ENCODE peak calls at places on chromosome 7, in five cellular contexts. One of them, this sample, is unnamed.

GRCh38 chr7:134447383-134447782 is 11.5 kb downstream of the AKR1B1 start:
- DNase-seq in RWPE1: no peak
- DNase-seq in Ammon's horn: no peak
- DNase-seq in T-cell: no peak
- DNase-seq in epithelial cell of esophagus: no peak
- DNase-seq in this sample: no peak

GRCh38 chr7:380724-381210 is 90.8 kb downstream of the FOXL3 start:
- DNase-seq in Ammon's horn: no peak
- DNase-seq in RWPE1: no peak
- DNase-seq in epithelial cell of esophagus: no peak
- DNase-seq in T-cell: no peak
- DNase-seq in this sample: peak

GRCh38 chr7:156764766-156765165 is 124.2 kb downstream of the RNF32 start:
- DNase-seq in epithelial cell of esophagus: no peak
- DNase-seq in T-cell: no peak
- DNase-seq in Ammon's horn: no peak
- DNase-seq in RWPE1: no peak
- DNase-seq in this sample: no peak

GRCh38 chr7:66308411-66308810 is 103.3 kb downstream of the TPST1 start:
- DNase-seq in epithelial cell of esophagus: no peak
- DNase-seq in T-cell: no peak
- DNase-seq in Ammon's horn: no peak
- DNase-seq in RWPE1: no peak
- DNase-seq in this sample: no peak

GRCh38 chr7:149317986-149318672 is 56.1 kb downstream of the ZNF783 start:
- DNase-seq in T-cell: no peak
- DNase-seq in Ammon's horn: no peak
- DNase-seq in RWPE1: no peak
- DNase-seq in epithelial cell of esophagus: no peak
- DNase-seq in this sample: no peak

GRCh38 chr7:17679427-17679826 is 260.9 kb downstream of the SNX13 start:
- DNase-seq in RWPE1: no peak
- DNase-seq in epithelial cell of esophagus: no peak
- DNase-seq in Ammon's horn: no peak
- DNase-seq in T-cell: no peak
- DNase-seq in this sample: no peak

GRCh38 chr7:12297709-12298108 is 86.6 kb downstream of the TMEM106B start:
- DNase-seq in Ammon's horn: no peak
- DNase-seq in T-cell: no peak
- DNase-seq in epithelial cell of esophagus: peak
- DNase-seq in RWPE1: peak
- DNase-seq in this sample: no peak

GRCh38 chr7:141842904-141843303 is 1.6 kb upstream of the PRSS37 start:
- DNase-seq in Ammon's horn: no peak
- DNase-seq in T-cell: no peak
- DNase-seq in epithelial cell of esophagus: no peak
- DNase-seq in RWPE1: no peak
- DNase-seq in this sample: no peak

GRCh38 chr7:121480058-121480457 is 84.0 kb upstream of the FAM3C start:
- DNase-seq in Ammon's horn: peak
- DNase-seq in T-cell: no peak
- DNase-seq in RWPE1: no peak
- DNase-seq in epithelial cell of esophagus: no peak
- DNase-seq in this sample: no peak

GRCh38 chr7:25694690-25695089 is 457.3 kb upstream of the NFE2L3 start:
- DNase-seq in T-cell: no peak
- DNase-seq in RWPE1: no peak
- DNase-seq in epithelial cell of esophagus: no peak
- DNase-seq in Ammon's horn: no peak
- DNase-seq in this sample: no peak

GRCh38 chr7:128837521-128837921 is 7.3 kb downstream of the FLNC start:
- DNase-seq in RWPE1: no peak
- DNase-seq in T-cell: no peak
- DNase-seq in Ammon's horn: no peak
- DNase-seq in epithelial cell of esophagus: no peak
- DNase-seq in this sample: peak

GRCh38 chr7:85997515-85997914 is 646.2 kb upstream of the GRM3 start:
- DNase-seq in T-cell: no peak
- DNase-seq in epithelial cell of esophagus: peak
- DNase-seq in RWPE1: no peak
- DNase-seq in Ammon's horn: no peak
- DNase-seq in this sample: no peak

GRCh38 chr7:47497367-47498096 is 84.4 kb downstream of the TNS3 start:
- DNase-seq in RWPE1: no peak
- DNase-seq in T-cell: no peak
- DNase-seq in Ammon's horn: peak
- DNase-seq in epithelial cell of esophagus: no peak
- DNase-seq in this sample: no peak

GRCh38 chr7:118492466-118492865 is 268.0 kb downstream of the ANKRD7 start:
- DNase-seq in epithelial cell of esophagus: no peak
- DNase-seq in Ammon's horn: no peak
- DNase-seq in RWPE1: no peak
- DNase-seq in T-cell: no peak
- DNase-seq in this sample: no peak

GRCh38 chr7:75604408-75604807 is 112.3 kb downstream of the SPDYE5 start:
- DNase-seq in Ammon's horn: no peak
- DNase-seq in T-cell: no peak
- DNase-seq in epithelial cell of esophagus: no peak
- DNase-seq in RWPE1: no peak
- DNase-seq in this sample: no peak

GRCh38 chr7:132317856-132318255 is 258.4 kb downstream of the PLXNA4 start:
- DNase-seq in RWPE1: no peak
- DNase-seq in epithelial cell of esophagus: no peak
- DNase-seq in T-cell: no peak
- DNase-seq in Ammon's horn: no peak
- DNase-seq in this sample: no peak

GRCh38 chr7:36119005-36119711 is 33.9 kb upstream of the EEPD1 start:
- DNase-seq in epithelial cell of esophagus: peak
- DNase-seq in Ammon's horn: peak
- DNase-seq in T-cell: no peak
- DNase-seq in RWPE1: peak
- DNase-seq in this sample: no peak

GRCh38 chr7:2233876-2234275 is 1.1 kb upstream of the MAD1L1 start:
- DNase-seq in T-cell: no peak
- DNase-seq in Ammon's horn: no peak
- DNase-seq in epithelial cell of esophagus: no peak
- DNase-seq in RWPE1: no peak
- DNase-seq in this sample: no peak

GRCh38 chr7:143884978-143885559 is 16.9 kb downstream of the TCAF1 start:
- DNase-seq in RWPE1: peak
- DNase-seq in epithelial cell of esophagus: peak
- DNase-seq in T-cell: no peak
- DNase-seq in Ammon's horn: peak
- DNase-seq in this sample: no peak

GRCh38 chr7:31398815-31399214 is 58.3 kb upstream of the NEUROD6 start:
- DNase-seq in Ammon's horn: no peak
- DNase-seq in RWPE1: no peak
- DNase-seq in T-cell: no peak
- DNase-seq in epithelial cell of esophagus: no peak
- DNase-seq in this sample: no peak

GRCh38 chr7:96328016-96328415 is 6.1 kb upstream of the SLC25A13 start:
- DNase-seq in RWPE1: peak
- DNase-seq in Ammon's horn: no peak
- DNase-seq in epithelial cell of esophagus: peak
- DNase-seq in T-cell: no peak
- DNase-seq in this sample: no peak

GRCh38 chr7:123692471-123692877 is 36.8 kb downstream of the LMOD2 start:
- DNase-seq in RWPE1: no peak
- DNase-seq in T-cell: no peak
- DNase-seq in epithelial cell of esophagus: no peak
- DNase-seq in Ammon's horn: no peak
- DNase-seq in this sample: no peak

GRCh38 chr7:40192036-40192435 is 57.2 kb downstream of the SUGCT start:
- DNase-seq in T-cell: no peak
- DNase-seq in epithelial cell of esophagus: peak
- DNase-seq in Ammon's horn: no peak
- DNase-seq in RWPE1: no peak
- DNase-seq in this sample: no peak